ENCODE peak calls at places on chromosome 14, in ten cellular contexts. T, B, I, R, D, O, X, E, J and F are unnamed samples.

GRCh38 chr14:105094193-105094907 is 29.1 kb upstream of the GPR132 start:
- DNase-seq in J (no peak), T (no peak), I (no peak), D (no peak), R (no peak), O (no peak), E (no peak), B (no peak), X (no peak), F (no peak)

GRCh38 chr14:96089401-96089800 is 50.2 kb downstream of the C14orf132 start:
- DNase-seq in E (no peak), O (no peak), J (no peak), D (no peak), T (no peak), X (no peak), B (no peak), R (no peak), I (no peak), F (no peak)

GRCh38 chr14:99603471-99603933 is 505 bp downstream of the CCDC85C start:
- DNase-seq in X (no peak), T (peak; percentile 69), D (peak; percentile 53), B (peak; percentile 57), I (peak; percentile 20), J (peak; percentile 63), E (no peak), O (no peak), R (no peak), F (peak; percentile 41)

GRCh38 chr14:45198551-45198950 is 54.5 kb downstream of the MIS18BP1 start:
- DNase-seq in X (no peak), O (no peak), I (no peak), R (no peak), D (no peak), J (no peak), E (no peak), B (no peak), T (no peak), F (no peak)

GRCh38 chr14:35340616-35341453 is 48.7 kb downstream of the PSMA6 start:
- DNase-seq in E (no peak), D (no peak), X (no peak), R (no peak), I (no peak), B (no peak), T (no peak), O (no peak), J (no peak), F (no peak)

GRCh38 chr14:63493246-63493645 is 49.9 kb downstream of the PPP2R5E start:
- DNase-seq in R (no peak), O (no peak), J (no peak), X (no peak), E (no peak), I (no peak), B (peak; percentile 34), D (no peak), T (peak; percentile 72), F (no peak)

GRCh38 chr14:73775339-73776193 is 61.4 kb upstream of the PNMA1 start:
- DNase-seq in I (no peak), T (no peak), O (no peak), J (no peak), E (no peak), D (no peak), B (no peak), R (no peak), X (no peak), F (no peak)

GRCh38 chr14:29085546-29085945 is 319.0 kb downstream of the FOXG1 start:
- DNase-seq in O (no peak), R (no peak), T (peak; percentile 8), B (peak; percentile 45), I (no peak), E (no peak), D (no peak), X (no peak), J (no peak), F (no peak)

GRCh38 chr14:39717000-39717399 is 284.8 kb upstream of the FBXO33 start:
- DNase-seq in I (no peak), E (no peak), B (no peak), J (no peak), X (no peak), O (no peak), R (no peak), T (no peak), D (no peak), F (no peak)

GRCh38 chr14:105207460-105207901 is 26.4 kb upstream of the NUDT14 start:
- DNase-seq in R (no peak), X (no peak), O (no peak), D (no peak), T (peak; percentile 55), J (no peak), E (no peak), I (no peak), B (peak; percentile 43), F (no peak)